ENCODE peak calls at places on chromosomes 16 and 17, in nine cellular contexts. A is sciatic nerve; M is HEK293T; Q is activated CD8-positive, alpha-beta memory T cell treated with anti-CD3 and anti-CD28 coated beads, Interleukin-2, amount 50 U/mL, for 48 hours; U is ovary; L is IMR-90; W is activated T-helper 9 cell treated with anti-CD3 and anti-CD28 coated beads, Interleukin-2, amount 50 U/mL, for 16 hours; P is A673; F is dermis blood vessel endothelial cell. H is an unnamed sample.

GRCh38 chr17:74295625-74296547 is 21.9 kb downstream of the DNAI2 start:
- DNase-seq in A (no peak), M (no peak), Q (no peak), U (no peak), L (no peak), W (no peak), P (no peak), F (no peak), H (no peak)

GRCh38 chr17:65776890-65777289 is 215.4 kb upstream of the AXIN2 start:
- DNase-seq in A (no peak), M (no peak), Q (no peak), U (no peak), L (no peak), W (no peak), P (no peak), F (no peak), H (no peak)

GRCh38 chr16:22632621-22633020 is 121.9 kb downstream of the NPIPB5 start:
- DNase-seq in A (no peak), M (no peak), Q (no peak), U (no peak), L (no peak), W (no peak), P (no peak), F (no peak), H (no peak)

GRCh38 chr17:1273492-1274242 is 3.4 kb downstream of the BHLHA9 start:
- DNase-seq in A (no peak), M (no peak), Q (no peak), U (no peak), L (no peak), W (no peak), P (no peak), F (no peak), H (no peak)

GRCh38 chr16:69187387-69187890 is 475 bp downstream of the SNTB2 start:
- DNase-seq in A (peak), M (peak), Q (peak), U (peak), L (no peak), W (peak), P (no peak), F (peak), H (peak)

GRCh38 chr16:66590322-66590721 is 11.1 kb downstream of the CMTM2 start:
- DNase-seq in A (no peak), M (no peak), Q (peak), U (no peak), L (no peak), W (no peak), P (no peak), F (no peak), H (no peak)

GRCh38 chr17:78359936-78360370 is at the start of gene SOCS3:
- DNase-seq in A (peak), M (peak), Q (peak), U (peak), L (peak), W (peak), P (peak), F (peak), H (peak)

GRCh38 chr16:4273858-4274291 is 1.1 kb upstream of the TFAP4 start:
- DNase-seq in A (peak), M (peak), Q (peak), U (peak), L (peak), W (peak), P (peak), F (peak), H (peak)

GRCh38 chr17:22273308-22273707 is 581.0 kb downstream of the KCNJ18 start:
- DNase-seq in A (peak), M (no peak), Q (no peak), U (peak), L (no peak), W (no peak), P (no peak), F (no peak), H (peak)

GRCh38 chr17:74431568-74432483 is at the start of gene GPRC5C:
- DNase-seq in A (peak), M (peak), Q (peak), U (peak), L (no peak), W (peak), P (peak), F (no peak), H (peak)

GRCh38 chr17:4247361-4247980 is 16.3 kb downstream of the ANKFY1 start:
- DNase-seq in A (no peak), M (no peak), Q (no peak), U (no peak), L (no peak), W (no peak), P (peak), F (no peak), H (no peak)